ENCODE peak calls at places on chromosome 2, in six cellular contexts. R, T, K, Z, E and I are unnamed samples.

GRCh38 chr2:150020221-150020620 is 432.6 kb upstream of the MMADHC start:
- DNase-seq in T (no peak), R (peak), E (no peak), Z (no peak), K (no peak), I (no peak)

GRCh38 chr2:115122701-115123100 is 680.3 kb downstream of the DPP10 start:
- DNase-seq in E (no peak), T (no peak), R (no peak), Z (no peak), K (no peak), I (no peak)

GRCh38 chr2:12701786-12702660 is 14.7 kb upstream of the TRIB2 start:
- DNase-seq in E (no peak), K (no peak), T (peak), R (peak), Z (no peak), I (no peak)

GRCh38 chr2:204491528-204491927 is 53.7 kb upstream of the PARD3B start:
- DNase-seq in Z (no peak), T (no peak), R (peak), E (no peak), K (no peak), I (no peak)

GRCh38 chr2:238574490-238575271 is 148.0 kb downstream of the ASB1 start:
- DNase-seq in T (no peak), K (no peak), E (no peak), Z (no peak), R (no peak), I (no peak)

GRCh38 chr2:231115651-231116050 is 9.2 kb downstream of the HTR2B start:
- DNase-seq in K (no peak), T (no peak), E (no peak), R (no peak), Z (no peak), I (no peak)

GRCh38 chr2:30230855-30231725 is at the start of gene LBH:
- DNase-seq in Z (peak), R (peak), K (peak), E (peak), T (peak), I (no peak)

GRCh38 chr2:111678651-111679050 is 205.3 kb downstream of the ANAPC1 start:
- DNase-seq in K (no peak), R (peak), Z (no peak), E (no peak), T (no peak), I (no peak)

GRCh38 chr2:194346189-194346588 is 1310.8 kb upstream of the SLC39A10 start:
- DNase-seq in E (no peak), K (no peak), T (no peak), R (no peak), Z (no peak), I (no peak)

GRCh38 chr2:46540496-46541342 is 61.4 kb downstream of the TMEM247 start:
- DNase-seq in R (peak), K (no peak), T (peak), Z (peak), E (no peak), I (no peak)

DNA sequence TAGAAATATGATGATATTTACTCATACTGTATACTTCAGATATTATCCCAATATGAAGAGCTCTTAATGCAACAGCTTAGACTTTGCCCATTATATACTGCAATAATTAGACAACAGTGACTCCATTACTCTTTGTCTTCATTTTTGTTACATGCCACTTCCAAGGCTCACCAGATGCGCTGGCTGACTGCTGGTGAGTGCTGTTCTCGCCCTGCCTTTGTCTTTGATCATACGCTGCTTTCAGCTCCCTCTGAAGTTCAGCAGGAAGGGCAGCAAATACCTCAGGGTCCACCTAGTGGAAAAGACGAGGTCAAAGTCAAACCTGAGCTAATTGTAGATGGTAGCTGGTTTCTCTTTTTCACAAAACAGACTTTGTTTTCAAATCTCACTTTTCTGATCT is 66.3 kb downstream of the EIF5B start:
- DNase-seq in T (no peak), K (no peak), E (no peak), R (no peak), Z (peak), I (no peak)
- TF ChIP-seq CTCF in T (no peak), K (peak), E (no peak), R (no peak), Z (no peak), I (no peak)

DNA sequence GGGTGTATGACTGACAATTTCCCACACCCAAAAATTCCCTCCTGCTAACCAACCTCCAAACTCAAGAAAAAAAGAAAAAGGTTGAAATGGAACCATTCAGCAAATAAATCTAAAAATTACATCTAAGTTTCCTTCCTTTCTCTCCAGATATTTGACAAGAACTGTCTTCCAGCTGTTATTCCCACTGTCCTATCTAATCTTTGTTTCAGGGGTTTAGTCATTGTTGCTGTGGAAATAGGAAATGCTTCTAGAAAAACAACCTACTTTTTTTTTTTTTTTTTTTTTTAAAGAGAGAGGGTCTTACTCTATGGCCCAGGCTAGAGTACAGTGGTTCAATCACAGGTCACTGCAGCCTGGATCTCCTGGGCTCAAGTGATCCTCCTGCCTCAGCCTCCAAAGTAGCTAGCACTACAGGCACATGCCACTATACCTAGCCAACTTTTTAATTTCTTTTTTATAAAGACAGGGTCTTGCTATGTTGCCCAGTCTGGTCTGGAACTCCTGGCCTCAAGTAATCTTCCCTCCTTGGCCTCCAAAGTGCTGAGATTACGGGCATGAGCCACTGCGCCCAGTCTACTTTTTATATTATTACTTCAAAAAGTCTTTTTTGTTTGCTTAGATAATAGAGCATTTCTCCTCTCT is 88.1 kb downstream of the ITSN2 start:
- DNase-seq in T (no peak), E (no peak), Z (no peak), R (no peak), K (no peak), I (no peak)
- TF ChIP-seq CTCF in T (no peak), E (no peak), Z (no peak), R (no peak), K (no peak), I (no peak)

GRCh38 chr2:42042956-42043355 is 4.9 kb upstream of the PKDCC start:
- DNase-seq in E (no peak), Z (no peak), R (no peak), K (no peak), T (no peak), I (no peak)

GRCh38 chr2:42036940-42037339 is 10.9 kb upstream of the PKDCC start:
- DNase-seq in T (no peak), Z (no peak), E (no peak), R (no peak), K (no peak), I (no peak)

GRCh38 chr2:42041377-42042127 is 6.3 kb upstream of the PKDCC start:
- DNase-seq in R (no peak), E (no peak), T (no peak), K (no peak), Z (no peak), I (no peak)

GRCh38 chr2:42043789-42044394 is 3.9 kb upstream of the PKDCC start:
- DNase-seq in T (no peak), E (no peak), K (no peak), R (no peak), Z (no peak), I (no peak)

DNA sequence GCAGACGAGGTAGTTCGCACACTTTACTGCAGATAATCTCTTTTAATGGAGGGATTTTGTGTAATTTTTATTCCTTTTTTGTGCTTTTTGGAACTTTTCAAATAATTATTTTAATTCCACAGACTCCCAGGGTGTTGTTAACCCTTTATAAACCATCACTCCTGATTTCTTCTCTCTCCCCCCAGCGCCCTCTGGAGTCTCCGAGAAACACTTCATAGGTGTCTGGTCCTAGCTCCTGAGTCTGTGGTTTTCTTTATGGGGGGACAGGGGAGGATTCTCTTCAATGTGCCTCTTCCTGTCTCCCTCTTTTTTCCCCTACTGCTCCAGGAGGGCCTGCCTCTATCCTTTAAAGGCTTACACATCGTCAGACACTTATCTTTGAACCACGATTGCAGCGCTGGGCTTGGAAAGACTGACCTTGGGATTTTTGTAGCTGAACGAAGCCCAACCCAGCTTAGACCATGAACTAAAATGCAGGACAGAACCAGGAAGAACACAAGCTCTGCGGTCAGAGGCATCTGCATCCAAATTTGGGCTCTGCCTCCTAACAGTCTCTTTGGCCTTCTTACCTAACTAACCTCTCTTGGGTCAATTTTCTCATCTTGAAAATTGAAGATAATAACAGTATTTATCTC is 7.1 kb upstream of the PKDCC start:
- DNase-seq in R (no peak), Z (no peak), K (no peak), T (no peak), E (no peak), I (no peak)
- TF ChIP-seq CTCF in R (no peak), Z (no peak), K (no peak), T (no peak), E (no peak), I (peak)

GRCh38 chr2:179172894-179173293 is 91.7 kb downstream of the SESTD1 start:
- DNase-seq in R (no peak), Z (no peak), K (no peak), E (no peak), T (no peak), I (no peak)

GRCh38 chr2:179165356-179166000 is 99.2 kb downstream of the SESTD1 start:
- DNase-seq in R (no peak), Z (no peak), K (no peak), T (no peak), E (no peak), I (no peak)

GRCh38 chr2:179170897-179171296 is 93.7 kb downstream of the SESTD1 start:
- DNase-seq in R (no peak), E (no peak), Z (no peak), T (no peak), K (no peak), I (no peak)

GRCh38 chr2:179174240-179174639 is 90.4 kb downstream of the SESTD1 start:
- DNase-seq in K (no peak), R (no peak), T (no peak), Z (no peak), E (no peak), I (no peak)

GRCh38 chr2:179171371-179171770 is 93.3 kb downstream of the SESTD1 start:
- DNase-seq in K (no peak), R (no peak), Z (no peak), T (no peak), E (no peak), I (no peak)
- TF ChIP-seq CTCF in K (no peak), R (no peak), Z (no peak), T (no peak), E (no peak), I (no peak)